ENCODE peak calls at places on chromosome 5, in five cellular contexts. O, R, D, G and I are unnamed samples.

GRCh38 chr5:135571210-135571609 is 7.6 kb downstream of the CXCL14 start:
- DNase-seq in O (no peak), D (no peak), R (no peak), G (no peak), I (no peak)

GRCh38 chr5:146533882-146534281 is 17.9 kb upstream of the GPR151 start:
- DNase-seq in O (no peak), R (no peak), D (no peak), G (no peak), I (no peak)

GRCh38 chr5:88269222-88269771 is 652 bp upstream of the TMEM161B start:
- DNase-seq in R (peak; percentile 7), G (no peak), O (peak; percentile 11), D (peak; percentile 12), I (no peak)

GRCh38 chr5:109959652-109960051 is 269.9 kb downstream of the MAN2A1 start:
- DNase-seq in R (no peak), D (no peak), G (no peak), O (no peak), I (no peak)

GRCh38 chr5:41650131-41650530 is 139.7 kb upstream of the PLCXD3 start:
- DNase-seq in D (no peak), G (no peak), R (no peak), O (no peak), I (no peak)

GRCh38 chr5:33781286-33781685 is 110.5 kb downstream of the ADAMTS12 start:
- DNase-seq in O (peak; percentile 3), G (no peak), D (peak; percentile 82), R (no peak), I (no peak)

GRCh38 chr5:93189707-93190120 is 391.3 kb downstream of the NR2F1-AS1 start:
- DNase-seq in G (no peak), O (no peak), R (no peak), D (peak; percentile 100), I (no peak)

GRCh38 chr5:33829430-33829829 is 62.4 kb downstream of the ADAMTS12 start:
- DNase-seq in G (no peak), R (no peak), O (no peak), D (no peak), I (no peak)

GRCh38 chr5:160312139-160312959 is at the start of gene CCNJL:
- DNase-seq in D (peak; percentile 25), R (peak; percentile 79), G (peak; percentile 74), O (peak; percentile 100), I (no peak)

GRCh38 chr5:110561510-110561909 is 165.0 kb downstream of the TMEM232 start:
- DNase-seq in D (no peak), G (no peak), R (no peak), O (no peak), I (no peak)

GRCh38 chr5:109485030-109485429 is 75.3 kb upstream of the PJA2 start:
- DNase-seq in R (peak; percentile 75), G (peak; percentile 71), D (peak; percentile 12), O (peak; percentile 27), I (no peak)

GRCh38 chr5:1227669-1228068 is 2.5 kb downstream of the SLC6A18 start:
- DNase-seq in R (no peak), D (no peak), G (no peak), O (no peak), I (no peak)

GRCh38 chr5:125560476-125561225 is 814.2 kb upstream of the ZNF608 start:
- DNase-seq in D (peak; percentile 86), G (no peak), R (no peak), O (no peak), I (no peak)

GRCh38 chr5:74196233-74196632 is 444.3 kb downstream of the ENC1 start:
- DNase-seq in O (no peak), D (no peak), R (no peak), G (no peak), I (no peak)

GRCh38 chr5:91586232-91586631 is 203.1 kb upstream of the ARRDC3 start:
- DNase-seq in D (no peak), R (no peak), O (no peak), G (no peak), I (no peak)

GRCh38 chr5:61674403-61674802 is 342.3 kb downstream of the ZSWIM6 start:
- DNase-seq in R (no peak), G (no peak), D (no peak), O (no peak), I (no peak)

GRCh38 chr5:168047043-168047668 is 244.3 kb upstream of the WWC1 start:
- DNase-seq in G (no peak), D (peak; percentile 38), R (no peak), O (peak; percentile 75), I (peak; percentile 55)

GRCh38 chr5:1156033-1156753 is 44.3 kb upstream of the SLC12A7 start:
- DNase-seq in O (peak; percentile 71), R (no peak), G (no peak), D (no peak), I (no peak)

GRCh38 chr5:141637266-141637692 is 482 bp downstream of the RELL2 start:
- DNase-seq in O (peak; percentile 86), R (no peak), G (no peak), D (no peak), I (no peak)

GRCh38 chr5:140293091-140293996 is 9.6 kb downstream of the PFDN1 start:
- DNase-seq in R (no peak), G (no peak), D (no peak), O (no peak), I (no peak)

GRCh38 chr5:39943811-39944210 is 519.0 kb upstream of the DAB2 start:
- DNase-seq in D (no peak), O (no peak), G (no peak), R (no peak), I (no peak)

GRCh38 chr5:124868661-124869060 is 122.2 kb upstream of the ZNF608 start:
- DNase-seq in D (peak; percentile 38), R (no peak), G (no peak), O (no peak), I (no peak)

GRCh38 chr5:19975795-19976194 is 12.2 kb downstream of the CDH18 start:
- DNase-seq in G (no peak), D (no peak), R (no peak), O (no peak), I (no peak)

GRCh38 chr5:1751864-1752822 is 47.5 kb downstream of the MRPL36 start:
- DNase-seq in O (no peak), D (no peak), G (peak; percentile 21), R (no peak), I (no peak)

GRCh38 chr5:14008819-14009311 is 64.4 kb upstream of the DNAH5 start:
- DNase-seq in R (peak; percentile 63), G (peak; percentile 63), O (no peak), D (no peak), I (no peak)

GRCh38 chr5:19370655-19371386 is 617.2 kb downstream of the CDH18 start:
- DNase-seq in R (no peak), O (no peak), G (no peak), D (no peak), I (no peak)

GRCh38 chr5:134132372-134133212 is 18.1 kb downstream of the TCF7 start:
- DNase-seq in R (no peak), O (no peak), G (peak; percentile 41), D (no peak), I (no peak)
- H3K36me3 ChIP-seq in R (no peaks in the 10 kb centered on the region), O (peaks cover 45% of the 10 kb centered on the region), G (peaks cover 42% of the 10 kb centered on the region), D (peaks cover 8% of the 10 kb centered on the region), I (peaks cover 5% of the 10 kb centered on the region)

DNA sequence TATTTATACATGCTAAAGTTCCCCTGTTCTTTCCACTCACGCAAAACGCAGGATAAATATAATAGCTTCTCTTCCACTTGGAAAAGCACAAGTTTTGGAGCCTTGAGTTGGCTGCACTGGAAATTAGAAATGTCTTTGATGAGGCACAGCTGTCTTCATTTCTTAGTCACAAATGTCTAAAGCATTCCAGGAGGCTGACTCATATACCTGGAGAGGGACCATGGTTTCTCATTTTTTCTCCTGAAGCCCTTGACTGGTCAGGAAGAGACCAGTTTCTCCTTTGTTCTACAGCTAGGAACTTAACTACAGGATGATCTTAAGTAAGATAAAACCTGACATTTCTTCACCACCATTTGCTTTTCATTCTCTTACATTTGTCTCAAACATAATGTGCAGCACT is 16.2 kb downstream of the MTX3 start:
- DNase-seq in G (no peak), R (no peak), D (peak; percentile 72), O (no peak), I (no peak)
- H3K36me3 ChIP-seq in G (peaks cover 28% of the 10 kb centered on the region), R (peaks cover 17% of the 10 kb centered on the region), D (peaks cover 6% of the 10 kb centered on the region), O (peaks cover 29% of the 10 kb centered on the region), I (peaks cover 3% of the 10 kb centered on the region)

GRCh38 chr5:37234288-37234687 is 14.9 kb downstream of the CPLANE1 start:
- DNase-seq in R (no peak), O (no peak), D (no peak), G (no peak), I (no peak)
- H3K36me3 ChIP-seq in R (peaks cover 25% of the 10 kb centered on the region), O (peaks cover 20% of the 10 kb centered on the region), D (peaks cover 7% of the 10 kb centered on the region), G (peaks cover 63% of the 10 kb centered on the region), I (no peaks in the 10 kb centered on the region)

DNA sequence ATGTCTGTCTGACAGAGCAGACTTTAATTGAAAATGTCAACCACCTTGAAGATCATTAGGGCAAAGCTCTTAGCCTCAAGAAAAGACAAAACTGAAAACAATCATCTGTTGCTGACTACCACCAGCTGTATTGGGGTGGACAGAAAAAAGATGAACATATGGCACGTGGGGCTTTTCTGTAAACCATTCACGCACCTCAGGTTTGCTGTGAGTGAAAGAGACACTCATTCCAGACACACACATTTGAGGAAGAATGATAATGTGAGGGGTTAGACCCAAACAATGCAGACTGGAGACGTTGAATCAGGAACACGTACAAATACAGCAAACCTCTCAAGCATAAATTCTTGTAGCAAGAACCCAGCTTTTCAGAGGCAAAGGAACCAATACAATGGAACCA is 158.7 kb downstream of the EBF1 start:
- DNase-seq in R (no peak), G (no peak), D (no peak), O (no peak), I (no peak)
- H3K36me3 ChIP-seq in R (no peaks in the 10 kb centered on the region), G (no peaks in the 10 kb centered on the region), D (no peaks in the 10 kb centered on the region), O (no peaks in the 10 kb centered on the region), I (no peaks in the 10 kb centered on the region)

DNA sequence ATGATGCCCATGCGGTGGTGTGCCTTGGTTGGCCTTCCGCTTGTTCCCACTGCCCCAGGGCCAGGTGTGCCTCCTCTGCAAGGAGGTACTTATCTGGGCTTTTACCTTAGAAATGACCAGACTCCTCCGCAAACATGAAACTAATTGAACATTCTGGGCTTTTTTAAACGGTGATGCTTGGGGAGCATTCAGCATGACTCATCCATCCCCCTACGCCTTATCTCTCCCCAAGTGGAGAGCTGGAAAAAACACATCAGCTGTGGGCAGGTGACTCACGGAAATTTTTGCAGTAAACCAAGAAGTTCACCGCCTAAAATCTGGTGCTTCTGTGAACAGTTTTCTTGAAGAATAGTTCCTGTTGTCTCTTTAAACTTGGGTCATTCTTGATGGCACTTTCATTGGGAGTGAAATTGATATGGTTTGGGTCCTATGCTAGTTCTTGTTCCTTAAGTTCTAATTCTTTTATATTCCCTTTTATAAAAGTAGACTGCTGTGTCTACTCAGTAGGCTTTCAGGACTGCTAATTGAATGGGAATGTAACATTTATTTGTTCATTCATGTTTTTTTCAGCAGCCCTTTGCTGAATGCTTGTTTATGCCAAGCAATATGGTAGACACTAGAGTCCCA is 39.6 kb downstream of the SFXN1 start:
- DNase-seq in G (no peak), D (peak; percentile 96), R (no peak), O (no peak), I (no peak)
- H3K36me3 ChIP-seq in G (peaks cover 71% of the 10 kb centered on the region), D (peaks cover 40% of the 10 kb centered on the region), R (peaks cover 44% of the 10 kb centered on the region), O (peaks cover 91% of the 10 kb centered on the region), I (peaks cover 23% of the 10 kb centered on the region)

DNA sequence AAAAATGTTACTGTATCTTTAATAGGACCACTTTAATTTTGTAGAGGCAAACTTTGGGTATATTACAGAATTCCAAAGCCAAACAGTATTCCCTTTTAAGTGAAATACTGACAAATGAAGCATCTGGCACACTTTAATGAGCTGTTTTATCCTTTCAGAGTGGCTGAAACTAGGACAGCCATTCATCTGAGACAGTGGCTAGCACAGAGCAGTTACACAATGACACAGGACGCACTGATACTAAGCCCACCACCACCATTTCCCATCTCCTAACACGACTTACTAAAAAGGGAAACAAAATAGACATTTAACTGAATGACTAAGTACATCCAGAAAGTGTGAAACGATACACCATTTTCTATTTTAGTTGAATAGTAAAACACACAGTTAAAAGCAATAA is 120.4 kb upstream of the RETREG1 start:
- DNase-seq in D (no peak), R (no peak), O (no peak), G (no peak), I (no peak)
- H3K36me3 ChIP-seq in D (peaks cover 6% of the 10 kb centered on the region), R (no peaks in the 10 kb centered on the region), O (no peaks in the 10 kb centered on the region), G (peaks cover 10% of the 10 kb centered on the region), I (peaks cover 2% of the 10 kb centered on the region)